ENCODE peak calls at places on chromosomes 4 and X, in four cellular contexts. L, F, P and N are unnamed samples.

GRCh38 chrX:3244955-3245354 is 101.5 kb downstream of the MXRA5 start:
- DNase-seq in F (no peak), P (no peak), L (no peak), N (no peak)

GRCh38 chrX:134836497-134836968 is 154.3 kb upstream of the SMIM10 start:
- DNase-seq in L (no peak), P (no peak), F (no peak), N (no peak)

GRCh38 chr4:102299302-102299701 is 46.0 kb downstream of the SLC39A8 start:
- DNase-seq in L (no peak), F (no peak), P (no peak), N (no peak)

GRCh38 chrX:44784241-44784640 is 59.6 kb upstream of the DUSP21 start:
- DNase-seq in F (no peak), P (no peak), L (no peak), N (no peak)

GRCh38 chr4:86855572-86855971 is 6.4 kb upstream of the SLC10A6 start:
- DNase-seq in P (no peak), F (no peak), L (no peak), N (no peak)

GRCh38 chr4:40507977-40508376 is 121.7 kb downstream of the RBM47 start:
- DNase-seq in L (no peak), F (no peak), P (no peak), N (no peak)

GRCh38 chrX:17500145-17500579 is 125.2 kb downstream of the NHS start:
- DNase-seq in P (no peak), F (no peak), L (no peak), N (no peak)

GRCh38 chr4:71113294-71113693 is 119.8 kb downstream of the DCK start:
- DNase-seq in L (no peak), F (no peak), P (no peak), N (no peak)

GRCh38 chrX:17591741-17592110 is 145.6 kb upstream of the SCML1 start:
- DNase-seq in L (no peak), P (no peak), F (no peak), N (no peak)

GRCh38 chr4:89324671-89325070 is 17.1 kb upstream of the GPRIN3 start:
- DNase-seq in L (no peak), F (peak; percentile 27), P (no peak), N (no peak)

GRCh38 chrX:135974279-135974856 is 580 bp upstream of the MMGT1 start:
- DNase-seq in F (peak; percentile 72), P (peak; percentile 74), L (peak; percentile 61), N (peak; percentile 73)

GRCh38 chr4:108035691-108036090 is 46.0 kb downstream of the HADH start:
- DNase-seq in P (no peak), L (no peak), F (no peak), N (no peak)

GRCh38 chr4:154542264-154542879 is 7.8 kb downstream of the PLRG1 start:
- DNase-seq in F (no peak), L (no peak), P (no peak), N (no peak)

GRCh38 chr4:135267148-135267878 is 1065.7 kb upstream of the PABPC4L start:
- DNase-seq in L (no peak), F (no peak), P (no peak), N (no peak)